ENCODE peak calls at places on chromosomes 13 and 19, in ten cellular contexts. Z is DMS153; C is stimulated activated CD8-positive, alpha-beta memory T cell treated with anti-CD3 and anti-CD28 coated beads, Interleukin-2, amount 100 ng/mL, for 48 hours; A is tibial nerve; H is astrocyte of the hippocampus; D is activated CD8-positive, alpha-beta memory T cell treated with anti-CD3 and anti-CD28 coated beads, Interleukin-2, amount 10 ng/mL, durations not matched to agents 7 days and 5 days; O is GM12865; F is GM23338; I is SW 1271; Q is naive thymus-derived CD8-positive, alpha-beta T cell. N is an unnamed sample.

GRCh38 chr13:73428137-73428536 is 369.3 kb downstream of the KLF5 start:
- DNase-seq in Z (no peak), D (no peak), C (no peak), A (no peak), O (no peak), F (no peak), I (no peak), H (peak), Q (no peak), N (no peak)

GRCh38 chr19:30167206-30167903 is 204.8 kb upstream of the ZNF536 start:
- DNase-seq in F (no peak), Q (no peak), O (no peak), I (no peak), A (no peak), C (no peak), H (no peak), D (no peak), Z (no peak), N (no peak)

GRCh38 chr13:59038824-59039223 is 1124.9 kb downstream of the DIAPH3 start:
- DNase-seq in C (no peak), D (no peak), H (peak), O (no peak), F (no peak), Z (peak), I (no peak), A (no peak), Q (no peak), N (no peak)

GRCh38 chr13:74657765-74658164 is 523.6 kb upstream of the KLF12 start:
- DNase-seq in Q (no peak), O (no peak), F (no peak), Z (no peak), A (no peak), H (no peak), C (no peak), I (no peak), D (no peak), N (no peak)

GRCh38 chr19:371501-372160 is 27.0 kb upstream of the MIER2 start:
- DNase-seq in D (no peak), Q (no peak), I (no peak), H (no peak), Z (no peak), O (no peak), C (no peak), F (no peak), A (no peak), N (no peak)

GRCh38 chr13:106337096-106337495 is 198.4 kb downstream of the EFNB2 start:
- DNase-seq in H (no peak), I (no peak), A (no peak), F (no peak), D (no peak), Z (no peak), Q (no peak), O (no peak), C (no peak), N (no peak)

GRCh38 chr19:1213391-1214286 is 8.1 kb downstream of the STK11 start:
- DNase-seq in Q (no peak), H (peak), A (peak), D (no peak), O (peak), I (no peak), F (no peak), Z (peak), C (no peak), N (no peak)

GRCh38 chr13:21528616-21529015 is 69.5 kb upstream of the ZDHHC20 start:
- DNase-seq in Z (no peak), Q (no peak), A (no peak), H (peak), C (no peak), F (no peak), O (no peak), I (no peak), D (no peak), N (no peak)

GRCh38 chr13:103022328-103022727 is 43.9 kb downstream of the SLC10A2 start:
- DNase-seq in H (peak), A (no peak), I (no peak), F (no peak), Z (no peak), C (no peak), D (no peak), Q (no peak), O (no peak), N (no peak)

GRCh38 chr13:20544186-20544914 is 18.7 kb upstream of the CRYL1 start:
- DNase-seq in H (no peak), A (no peak), Q (no peak), D (no peak), F (no peak), C (no peak), I (no peak), Z (no peak), O (no peak), N (no peak)

GRCh38 chr13:65943024-65943423 is 1287.1 kb downstream of the PCDH9 start:
- DNase-seq in Z (no peak), O (no peak), C (no peak), Q (no peak), A (no peak), H (peak), F (no peak), D (no peak), I (no peak), N (no peak)

GRCh38 chr13:99656092-99656745 is 154.9 kb downstream of the TM9SF2 start:
- DNase-seq in Q (peak), C (peak), D (peak), O (peak), A (peak), I (no peak), F (peak), H (peak), Z (peak), N (peak)

GRCh38 chr13:30804474-30804873 is 69.1 kb downstream of the ALOX5AP start:
- DNase-seq in I (no peak), F (peak), A (no peak), Z (no peak), H (no peak), Q (no peak), C (no peak), O (no peak), D (no peak), N (no peak)

GRCh38 chr19:19661141-19661674 is 2.3 kb downstream of the ATP13A1 start:
- DNase-seq in I (no peak), F (no peak), O (no peak), C (no peak), Z (no peak), D (no peak), A (no peak), Q (no peak), H (no peak), N (no peak)

GRCh38 chr13:59587971-59588716 is 575.6 kb downstream of the DIAPH3 start:
- DNase-seq in A (no peak), F (peak), H (no peak), C (no peak), Q (no peak), Z (no peak), D (no peak), I (no peak), O (no peak), N (no peak)

GRCh38 chr19:15936173-15936572 is 1.8 kb upstream of the CYP4F11 start:
- DNase-seq in H (no peak), O (no peak), I (no peak), C (no peak), Z (no peak), Q (no peak), F (no peak), D (peak), A (no peak), N (no peak)

GRCh38 chr13:26476111-26476743 is 81.3 kb upstream of the WASF3 start:
- DNase-seq in A (peak), C (no peak), F (peak), Q (no peak), H (peak), O (no peak), Z (no peak), D (no peak), I (no peak), N (no peak)

GRCh38 chr13:95833713-95834112 is 156.8 kb downstream of the DNAJC3 start:
- DNase-seq in Z (no peak), D (no peak), C (no peak), Q (no peak), O (no peak), H (peak), F (no peak), I (no peak), A (no peak), N (no peak)

GRCh38 chr19:5627395-5627904 is 4.6 kb downstream of the SAFB start:
- DNase-seq in H (peak), I (no peak), Z (no peak), D (no peak), F (peak), O (peak), A (peak), Q (peak), C (peak), N (no peak)

GRCh38 chr19:45253396-45254027 is 2.4 kb downstream of the MARK4 start:
- DNase-seq in A (no peak), I (no peak), C (no peak), Q (no peak), Z (no peak), F (no peak), H (peak), D (no peak), O (no peak), N (no peak)

GRCh38 chr13:39132286-39132685 is 94.0 kb downstream of the NHLRC3 start:
- DNase-seq in Z (peak), F (no peak), A (no peak), I (no peak), Q (no peak), D (no peak), O (no peak), H (peak), C (no peak), N (no peak)

GRCh38 chr19:2888739-2889224 is 11.9 kb upstream of the ZNF57 start:
- DNase-seq in I (no peak), F (peak), H (no peak), Z (no peak), C (peak), O (peak), D (peak), Q (peak), A (no peak), N (peak)

GRCh38 chr13:95492044-95492801 is 60.3 kb upstream of the CLDN10 start:
- DNase-seq in I (no peak), O (no peak), H (no peak), Z (no peak), F (peak), D (no peak), C (no peak), A (no peak), Q (no peak), N (no peak)

GRCh38 chr13:44079413-44080205 is 199.9 kb downstream of the LACC1 start:
- DNase-seq in O (no peak), A (no peak), Z (no peak), F (peak), C (no peak), I (no peak), D (no peak), Q (no peak), H (no peak), N (no peak)

GRCh38 chr13:34303346-34303745 is 485.4 kb downstream of the RFC3 start:
- DNase-seq in Z (no peak), Q (no peak), C (no peak), H (no peak), D (no peak), F (no peak), I (no peak), A (no peak), O (no peak), N (no peak)

GRCh38 chr19:50478901-50479715 is 2.5 kb upstream of the GARIN5A start:
- DNase-seq in O (peak), C (no peak), Z (no peak), F (peak), I (no peak), Q (no peak), A (no peak), H (no peak), D (no peak), N (no peak)